ENCODE peak calls at places on chromosomes 7 and 10, in seven cellular contexts. B is GM12878, Y is K562, Z is HCT116, L is H1, Q is HepG2, A is SK-N-SH. O is an unnamed sample.

GRCh38 chr10:50538473-50539398 is 85.0 kb downstream of the SGMS1 start:
- DNase-seq in B (no peak), Q (peak), A (no peak), Y (peak), L (no peak), Z (peak), O (no peak)

GRCh38 chr7:94305836-94306235 is 88.9 kb upstream of the COL1A2 start:
- DNase-seq in B (no peak), A (no peak), Z (no peak), L (no peak), Y (no peak), Q (no peak), O (no peak)

GRCh38 chr10:112532053-112532658 is 85.1 kb downstream of the VTI1A start:
- DNase-seq in Y (no peak), L (no peak), Q (no peak), B (peak), Z (no peak), A (no peak), O (no peak)

GRCh38 chr7:139034336-139034735 is 1.5 kb downstream of the ZC3HAV1L start:
- DNase-seq in Z (no peak), A (no peak), Q (no peak), L (no peak), Y (no peak), B (no peak), O (no peak)

GRCh38 chr10:75398630-75399460 is 2.7 kb downstream of the ZNF503 start:
- DNase-seq in Y (no peak), B (no peak), A (no peak), L (no peak), Q (no peak), Z (no peak), O (no peak)

GRCh38 chr7:50155755-50156154 is 62.7 kb upstream of the ZPBP start:
- DNase-seq in Y (no peak), Z (no peak), Q (no peak), B (no peak), A (no peak), L (no peak), O (no peak)

GRCh38 chr7:42700376-42701327 is 211.2 kb downstream of the C7orf25 start:
- DNase-seq in Y (no peak), A (no peak), L (no peak), Z (no peak), B (no peak), Q (no peak), O (no peak)

GRCh38 chr10:129090618-129091366 is 376.2 kb upstream of the MGMT start:
- DNase-seq in Q (no peak), L (no peak), B (no peak), A (no peak), Y (no peak), Z (no peak), O (no peak)

GRCh38 chr7:36898186-36898585 is 173.9 kb upstream of the AOAH start:
- DNase-seq in Z (no peak), L (no peak), B (no peak), Y (no peak), Q (no peak), A (no peak), O (no peak)

GRCh38 chr7:127107601-127108007 is 145.1 kb downstream of the GRM8 start:
- DNase-seq in Q (peak), Y (peak), L (no peak), Z (peak), A (peak), B (peak), O (peak)

GRCh38 chr10:114356786-114357588 is 47.3 kb downstream of the AFAP1L2 start:
- DNase-seq in L (no peak), Q (no peak), Z (no peak), A (no peak), Y (no peak), B (no peak), O (no peak)

GRCh38 chr10:84196083-84196482 is 1.7 kb downstream of the CDHR1 start:
- DNase-seq in Q (peak), B (no peak), A (no peak), Y (no peak), Z (no peak), L (no peak), O (peak)

GRCh38 chr7:75725306-75725705 is 13.4 kb downstream of the HIP1 start:
- DNase-seq in Q (no peak), Z (no peak), A (no peak), Y (no peak), L (no peak), B (no peak), O (no peak)

GRCh38 chr10:4260483-4260882 is 475.5 kb upstream of the KLF6 start:
- DNase-seq in Z (no peak), Q (no peak), Y (no peak), B (no peak), A (no peak), L (no peak), O (no peak)

GRCh38 chr10:102660891-102661613 is 16.8 kb downstream of the TRIM8 start:
- DNase-seq in Z (no peak), B (no peak), A (peak), Y (peak), Q (peak), L (no peak), O (no peak)

GRCh38 chr10:12400266-12400931 is 51.1 kb downstream of the CAMK1D start:
- DNase-seq in L (no peak), Q (no peak), A (no peak), Z (no peak), B (no peak), Y (no peak), O (no peak)

GRCh38 chr7:80826520-80827237 is 92.2 kb downstream of the SEMA3C start:
- DNase-seq in Q (no peak), L (no peak), Y (no peak), Z (peak), B (no peak), A (no peak), O (no peak)
- TF ChIP-seq JUND in Q (no peak), L (no peak), Y (no peak), Z (peak), B (no peak), A (peak), O (no peak)

GRCh38 chr10:98534046-98534445 is 87.3 kb upstream of the HPS1 start:
- DNase-seq in Y (no peak), A (no peak), Q (no peak), L (no peak), B (no peak), Z (no peak), O (no peak)

GRCh38 chr10:98528785-98529183 is 82.0 kb upstream of the HPS1 start:
- DNase-seq in Q (no peak), L (no peak), B (no peak), A (no peak), Y (no peak), Z (no peak), O (no peak)

DNA sequence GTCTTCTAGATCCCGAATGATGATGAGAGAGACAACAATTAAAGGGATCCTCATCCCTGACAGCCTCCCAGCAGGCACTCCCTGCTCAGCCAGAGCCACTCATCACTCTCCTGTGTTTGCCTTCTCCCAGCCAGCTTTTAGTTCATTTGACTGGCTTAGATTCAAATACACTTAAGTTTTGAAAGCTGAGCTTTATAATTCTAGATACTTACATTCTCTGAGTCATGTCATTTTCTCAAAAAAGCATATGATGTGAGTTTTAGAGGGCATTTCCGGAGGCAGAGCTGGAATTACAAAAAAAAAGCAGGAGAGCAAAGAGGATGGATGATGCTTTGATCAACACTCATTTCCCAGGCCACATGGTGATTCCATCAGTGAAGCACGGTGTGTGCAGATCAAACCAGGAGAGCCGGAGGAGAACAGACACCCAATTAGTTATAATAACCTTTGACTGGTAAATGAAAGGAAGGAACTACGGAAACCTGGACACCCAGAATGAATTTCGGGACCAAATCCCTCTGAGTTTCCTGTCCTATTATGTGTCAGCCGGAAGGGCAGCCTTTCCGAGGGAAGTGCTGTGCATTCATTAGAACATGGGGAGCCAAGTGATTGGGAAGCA is 81.5 kb upstream of the HPS1 start:
- DNase-seq in Y (no peak), Q (no peak), L (no peak), A (no peak), B (no peak), Z (no peak), O (no peak)
- TF ChIP-seq JUND in Y (no peak), Q (no peak), L (no peak), A (no peak), B (no peak), Z (no peak), O (no peak)

GRCh38 chr7:156152380-156152779 is 340.1 kb upstream of the SHH start:
- DNase-seq in B (no peak), Z (no peak), Q (no peak), Y (no peak), L (no peak), A (no peak), O (no peak)
- TF ChIP-seq JUND in B (no peak), Z (no peak), Q (no peak), Y (no peak), L (no peak), A (no peak), O (no peak)

DNA sequence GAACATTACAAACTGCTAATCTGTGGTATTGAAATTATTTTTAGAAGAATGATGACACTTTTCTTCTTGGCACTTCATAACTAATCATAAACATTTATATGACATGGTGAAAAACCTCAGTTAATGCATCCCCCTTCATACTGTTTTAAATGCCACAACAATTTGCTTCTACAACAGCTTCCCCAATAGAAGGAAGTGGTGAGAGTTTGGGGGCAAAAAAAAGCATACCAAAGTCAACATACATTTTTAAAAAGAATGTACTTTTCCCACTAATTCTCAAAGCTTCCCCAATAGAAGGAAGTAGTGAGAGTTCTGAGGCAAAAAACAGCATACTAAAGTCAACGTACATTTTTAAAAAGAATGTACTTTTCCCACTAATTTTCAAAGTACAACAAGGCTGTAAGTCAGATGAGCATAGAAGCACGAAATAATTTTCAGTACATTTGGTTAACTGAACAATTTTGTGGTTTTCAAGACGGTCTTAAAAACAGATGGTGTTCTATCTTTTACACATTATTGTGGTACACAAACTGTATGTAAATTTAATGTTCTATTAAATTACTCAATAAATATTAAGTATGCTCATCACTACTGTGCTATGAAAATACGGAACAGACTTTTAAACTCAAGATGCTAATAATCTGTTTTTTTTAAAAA is 23.9 kb downstream of the WASL start:
- DNase-seq in B (no peak), A (no peak), Y (no peak), Q (no peak), Z (no peak), L (no peak), O (no peak)
- TF ChIP-seq JUND in B (no peak), A (no peak), Y (no peak), Q (no peak), Z (no peak), L (no peak), O (no peak)

GRCh38 chr7:4479367-4480039 is 202.6 kb upstream of the FOXK1 start:
- DNase-seq in L (peak), Z (peak), A (peak), Y (peak), B (no peak), Q (peak), O (peak)
- TF ChIP-seq JUND in L (no peak), Z (no peak), A (no peak), Y (no peak), B (no peak), Q (no peak), O (no peak)

GRCh38 chr10:43751646-43752045 is 103.0 kb upstream of the ZNF32 start:
- DNase-seq in Z (no peak), Q (no peak), L (no peak), Y (no peak), A (no peak), B (no peak), O (no peak)

GRCh38 chr10:43749145-43749576 is 100.5 kb upstream of the ZNF32 start:
- DNase-seq in Q (no peak), A (no peak), B (no peak), Y (no peak), L (no peak), Z (no peak), O (no peak)

GRCh38 chr10:43748560-43748959 is 99.9 kb upstream of the ZNF32 start:
- DNase-seq in Z (no peak), L (no peak), A (no peak), Y (no peak), Q (no peak), B (no peak), O (no peak)

GRCh38 chr10:43752682-43753081 is 104.0 kb upstream of the ZNF32 start:
- DNase-seq in B (no peak), Y (no peak), A (no peak), L (no peak), Z (no peak), Q (no peak), O (no peak)

DNA sequence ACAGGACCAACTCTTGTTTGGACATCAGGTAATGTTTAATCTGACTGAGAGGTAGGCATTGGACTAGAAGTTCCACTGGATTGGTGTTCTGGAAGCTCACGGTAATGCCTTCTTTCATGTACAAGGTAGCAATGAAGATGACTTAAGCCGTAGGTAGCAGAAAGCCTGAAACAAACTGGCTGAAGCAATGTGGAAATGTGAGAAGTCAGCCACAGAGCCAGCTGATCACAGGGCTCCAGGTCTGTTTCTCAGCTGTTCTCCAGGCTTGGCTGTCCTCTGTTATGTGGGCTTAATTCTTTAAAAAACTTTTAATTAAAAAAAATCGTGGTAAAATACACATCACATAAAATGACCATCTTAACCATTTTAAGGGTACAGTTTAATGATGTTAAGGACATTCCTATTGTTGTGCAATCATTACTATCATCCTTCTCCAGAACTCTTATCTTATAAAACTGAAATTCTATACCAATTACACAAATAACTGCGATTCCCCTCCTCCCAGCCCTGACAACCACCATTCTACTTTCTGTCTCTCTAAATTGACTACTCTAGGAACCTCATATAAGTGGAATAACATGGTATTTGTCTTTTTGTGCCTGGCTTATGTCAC is 101.4 kb upstream of the ZNF32 start:
- DNase-seq in A (no peak), Y (no peak), L (no peak), Z (no peak), B (no peak), Q (no peak), O (no peak)
- TF ChIP-seq JUND in A (no peak), Y (no peak), L (no peak), Z (no peak), B (no peak), Q (no peak), O (no peak)

GRCh38 chr7:129947701-129948100 is 5.1 kb downstream of the UBE2H start:
- DNase-seq in Q (no peak), A (no peak), L (no peak), Y (no peak), Z (no peak), B (no peak), O (no peak)

GRCh38 chr7:129948338-129948737 is 4.4 kb downstream of the UBE2H start:
- DNase-seq in Q (no peak), Z (no peak), L (no peak), Y (no peak), B (no peak), A (no peak), O (no peak)

GRCh38 chr7:129950191-129950940 is 2.4 kb downstream of the UBE2H start:
- DNase-seq in A (peak), Q (no peak), L (no peak), B (peak), Y (no peak), Z (no peak), O (no peak)

GRCh38 chr7:129948877-129949291 is 3.9 kb downstream of the UBE2H start:
- DNase-seq in Z (peak), L (peak), Q (peak), B (peak), A (peak), Y (peak), O (peak)

DNA sequence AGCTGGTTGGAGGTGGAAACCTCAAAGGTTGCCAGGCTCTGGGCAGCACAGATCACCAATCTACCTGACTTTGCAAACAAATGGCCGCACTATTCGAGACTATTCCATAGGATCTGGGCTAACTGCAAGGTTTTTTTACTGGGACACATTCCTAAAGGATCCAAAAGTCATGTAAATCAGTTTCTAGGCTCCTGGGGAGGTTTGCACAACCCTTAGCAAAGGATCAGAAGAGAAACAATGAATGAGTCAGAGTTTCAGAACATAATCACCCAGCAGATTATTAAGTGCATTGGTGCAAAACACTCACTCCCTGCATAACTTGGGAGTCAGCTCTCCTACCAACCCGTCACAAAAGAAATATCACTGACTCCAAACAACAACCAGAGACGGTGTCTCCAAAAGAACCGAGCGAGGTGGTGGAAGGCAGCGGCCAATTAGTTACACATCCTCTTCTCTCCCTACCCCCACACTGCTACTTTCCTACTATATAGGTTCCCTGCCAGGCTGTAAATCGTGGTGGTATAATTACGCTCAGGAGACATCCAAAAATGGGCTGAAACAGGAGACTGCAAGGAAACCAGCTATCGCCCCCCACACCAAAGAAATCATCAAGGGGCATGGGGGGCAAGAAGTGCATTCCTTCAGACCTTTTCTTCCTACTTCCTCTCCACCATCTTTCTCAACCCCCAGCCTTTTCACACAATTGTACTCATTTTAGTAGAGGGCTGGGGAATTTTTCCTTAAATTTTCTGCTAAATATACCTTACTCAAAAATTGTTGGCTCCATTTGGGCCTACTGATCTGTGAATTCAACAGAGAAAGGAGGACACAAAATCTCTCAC is 3.2 kb downstream of the UBE2H start:
- DNase-seq in A (peak), B (peak), Y (no peak), Q (peak), Z (peak), L (no peak), O (no peak)
- TF ChIP-seq JUND in A (peak), B (no peak), Y (no peak), Q (no peak), Z (no peak), L (no peak), O (no peak)

GRCh38 chr7:27900006-27900405 is 160.0 kb downstream of the TAX1BP1 start:
- DNase-seq in Q (no peak), A (no peak), Y (no peak), Z (no peak), L (no peak), B (no peak), O (no peak)

GRCh38 chr7:27898735-27899134 is 158.8 kb downstream of the TAX1BP1 start:
- DNase-seq in A (no peak), Z (no peak), L (no peak), Y (no peak), Q (no peak), B (no peak), O (no peak)

GRCh38 chr7:27899601-27900000 is 159.6 kb downstream of the TAX1BP1 start:
- DNase-seq in Q (no peak), L (no peak), A (no peak), Y (no peak), B (no peak), Z (no peak), O (no peak)

GRCh38 chr7:27897441-27897847 is 157.5 kb downstream of the TAX1BP1 start:
- DNase-seq in Z (no peak), A (no peak), B (no peak), Y (no peak), L (no peak), Q (no peak), O (no peak)

GRCh38 chr7:27901028-27901760 is 161.2 kb downstream of the TAX1BP1 start:
- DNase-seq in A (no peak), B (peak), L (no peak), Q (no peak), Z (no peak), Y (no peak), O (peak)
- TF ChIP-seq JUND in A (no peak), B (peak), L (no peak), Q (no peak), Z (no peak), Y (no peak), O (no peak)

O was measured in T47D.